ENCODE peak calls at places on chromosomes 12 and 14, in six cellular contexts. One of them, this sample, is unnamed.

GRCh38 chr14:99266181-99267178 is 5.5 kb downstream of the BCL11B start:
- DNase-seq in ACHN: peak; percentile 53
- DNase-seq in heart left ventricle: peak; percentile 76
- DNase-seq in left ventricle myocardium inferior: peak; percentile 68
- DNase-seq in A673: peak; percentile 90
- DNase-seq in A549: peak; percentile 71
- DNase-seq in this sample: peak; percentile 82

GRCh38 chr12:71315328-71315960 is 124.2 kb upstream of the LGR5 start:
- DNase-seq in A673: no peak
- DNase-seq in heart left ventricle: no peak
- DNase-seq in ACHN: no peak
- DNase-seq in A549: no peak
- DNase-seq in left ventricle myocardium inferior: no peak
- DNase-seq in this sample: no peak

GRCh38 chr14:104749958-104750529 is 2.9 kb upstream of the SIVA1 start:
- DNase-seq in A673: no peak
- DNase-seq in A549: no peak
- DNase-seq in ACHN: no peak
- DNase-seq in left ventricle myocardium inferior: no peak
- DNase-seq in heart left ventricle: peak; percentile 19
- DNase-seq in this sample: no peak

GRCh38 chr12:116892318-116892717 is 11.1 kb upstream of the HRK start:
- DNase-seq in ACHN: no peak
- DNase-seq in A673: peak; percentile 49
- DNase-seq in heart left ventricle: no peak
- DNase-seq in A549: peak; percentile 50
- DNase-seq in left ventricle myocardium inferior: no peak
- DNase-seq in this sample: no peak

GRCh38 chr12:48925218-48925871 is at the start of gene FKBP11:
- DNase-seq in ACHN: peak; percentile 72
- DNase-seq in left ventricle myocardium inferior: peak; percentile 53
- DNase-seq in A673: peak; percentile 50
- DNase-seq in A549: peak; percentile 51
- DNase-seq in heart left ventricle: peak; percentile 60
- DNase-seq in this sample: peak; percentile 72

GRCh38 chr14:21467620-21468019 is 9.1 kb downstream of the RAB2B start:
- DNase-seq in left ventricle myocardium inferior: no peak
- DNase-seq in A673: no peak
- DNase-seq in ACHN: no peak
- DNase-seq in A549: no peak
- DNase-seq in heart left ventricle: no peak
- DNase-seq in this sample: no peak

GRCh38 chr12:96412431-96412830 is 12.2 kb upstream of the CDK17 start:
- DNase-seq in heart left ventricle: no peak
- DNase-seq in ACHN: no peak
- DNase-seq in A673: no peak
- DNase-seq in left ventricle myocardium inferior: no peak
- DNase-seq in A549: no peak
- DNase-seq in this sample: no peak

GRCh38 chr12:97452230-97452629 is 10.4 kb upstream of the RMST start:
- DNase-seq in ACHN: no peak
- DNase-seq in heart left ventricle: no peak
- DNase-seq in A673: no peak
- DNase-seq in A549: no peak
- DNase-seq in left ventricle myocardium inferior: no peak
- DNase-seq in this sample: no peak